ENCODE peak calls at places on chromosomes 13 and 19, in five cellular contexts. K is AG04450; O is CD4-positive, alpha-beta memory T cell; A is activated T-cell treated with anti-CD3 and anti-CD28 coated beads, Interleukin-2, amount 50 U/mL, for 4 hours; E is AG08396. M is an unnamed sample.

GRCh38 chr13:101706651-101707050 is 254.2 kb downstream of the ITGBL1 start:
- DNase-seq in E (peak), K (peak), O (peak), A (no peak), M (no peak)

GRCh38 chr19:51777570-51778460 is 16.8 kb downstream of the FPR2 start:
- DNase-seq in A (peak), O (peak), K (peak), E (peak), M (peak)

GRCh38 chr19:51018745-51019543 is 565 bp downstream of the KLK10 start:
- DNase-seq in K (no peak), A (no peak), E (no peak), O (no peak), M (peak)

GRCh38 chr13:42807236-42807635 is 25.9 kb downstream of the FAM216B start:
- DNase-seq in O (no peak), A (no peak), E (no peak), K (no peak), M (no peak)

GRCh38 chr19:37095859-37096258 is 17.6 kb downstream of the ZNF420 start:
- DNase-seq in K (no peak), A (no peak), E (no peak), O (no peak), M (no peak)

GRCh38 chr13:111488466-111489132 is 168.2 kb downstream of the TEX29 start:
- DNase-seq in K (no peak), E (no peak), O (no peak), A (no peak), M (no peak)

GRCh38 chr13:30934381-30934780 is 1.9 kb downstream of the TEX26 start:
- DNase-seq in O (no peak), A (no peak), E (no peak), K (no peak), M (peak)

GRCh38 chr19:28377077-28377476 is 835.9 kb downstream of the UQCRFS1 start:
- DNase-seq in E (no peak), O (no peak), A (no peak), K (no peak), M (no peak)

GRCh38 chr13:26074706-26075105 is 22.9 kb upstream of the SHISA2 start:
- DNase-seq in O (no peak), A (no peak), E (no peak), K (no peak), M (no peak)

GRCh38 chr13:24274452-24274971 is 34.9 kb upstream of the C1QTNF9 start:
- DNase-seq in E (no peak), K (peak), A (peak), O (peak), M (no peak)